ENCODE peak calls at places on chromosomes 5 and 9, in four cellular contexts. T, S, L and Q are unnamed samples.

GRCh38 chr9:88998911-88999310 is 7.6 kb downstream of the S1PR3 start:
- DNase-seq in T (no peak), S (no peak), L (no peak), Q (no peak)

GRCh38 chr9:134785325-134786108 is 95.1 kb upstream of the FCN2 start:
- DNase-seq in T (no peak), S (no peak), L (no peak), Q (no peak)

GRCh38 chr5:74044936-74045335 is 418.9 kb downstream of the ARHGEF28 start:
- DNase-seq in T (no peak), S (no peak), L (no peak), Q (no peak)

GRCh38 chr5:56383761-56384160 is 150.6 kb upstream of the ANKRD55 start:
- DNase-seq in T (no peak), S (no peak), L (no peak), Q (no peak)

GRCh38 chr9:69131682-69132081 is 42.4 kb upstream of the TJP2 start:
- DNase-seq in T (no peak), S (no peak), L (no peak), Q (no peak)

GRCh38 chr5:28632607-28633006 is 1594.2 kb upstream of the CDH9 start:
- DNase-seq in T (no peak), S (no peak), L (no peak), Q (no peak)

GRCh38 chr5:57207681-57208080 is 33.8 kb downstream of the GPBP1 start:
- DNase-seq in T (no peak), S (no peak), L (no peak), Q (no peak)

GRCh38 chr9:132006657-132007370 is 72.9 kb downstream of the MED27 start:
- DNase-seq in T (peak; percentile 15), S (no peak), L (no peak), Q (no peak)

GRCh38 chr9:127707766-127708165 is 978 bp downstream of the CFAP157 start:
- DNase-seq in T (no peak), S (no peak), L (no peak), Q (no peak)

GRCh38 chr5:77683171-77683732 is 44.7 kb upstream of the OTP start:
- DNase-seq in T (no peak), S (no peak), L (no peak), Q (no peak)

GRCh38 chr9:90124961-90125360 is 517.7 kb downstream of the DIRAS2 start:
- DNase-seq in T (no peak), S (no peak), L (no peak), Q (no peak)

GRCh38 chr9:123399803-123400378 is 43.9 kb downstream of the CRB2 start:
- DNase-seq in T (no peak), S (no peak), L (no peak), Q (no peak)

GRCh38 chr5:118165619-118166018 is 822.7 kb downstream of the DTWD2 start:
- DNase-seq in T (no peak), S (no peak), L (no peak), Q (no peak)

GRCh38 chr5:109612278-109612905 is 77.3 kb upstream of the MAN2A1 start:
- DNase-seq in T (no peak), S (no peak), L (peak; percentile 42), Q (peak; percentile 92)

GRCh38 chr9:108271236-108271635 is 584.5 kb downstream of the ACTL7B start:
- DNase-seq in T (peak; percentile 11), S (no peak), L (no peak), Q (no peak)

GRCh38 chr5:1652873-1653707 is 129.3 kb upstream of the LPCAT1 start:
- DNase-seq in T (no peak), S (no peak), L (no peak), Q (no peak)

GRCh38 chr5:81020478-81021167 is 60.5 kb downstream of the RASGRF2 start:
- DNase-seq in T (no peak), S (no peak), L (no peak), Q (no peak)

GRCh38 chr9:137296214-137297059 is 5.6 kb downstream of the NRARP start:
- DNase-seq in T (no peak), S (no peak), L (no peak), Q (no peak)

GRCh38 chr5:111719773-111720172 is 37.2 kb downstream of the NREP start:
- DNase-seq in T (no peak), S (no peak), L (no peak), Q (no peak)

GRCh38 chr5:1163366-1163765 is 38.0 kb upstream of the SLC6A19 start:
- DNase-seq in T (no peak), S (no peak), L (no peak), Q (no peak)

GRCh38 chr9:134618163-134618822 is 23.3 kb upstream of the COL5A1 start:
- DNase-seq in T (no peak), S (no peak), L (no peak), Q (no peak)

GRCh38 chr5:115469904-115470516 is 74.6 kb downstream of the FEM1C start:
- DNase-seq in T (no peak), S (no peak), L (no peak), Q (no peak)

GRCh38 chr5:24642022-24642421 is 2.8 kb downstream of the CDH10 start:
- DNase-seq in T (no peak), S (no peak), L (no peak), Q (peak; percentile 58)

GRCh38 chr5:1521671-1522600 is 1.8 kb downstream of the LPCAT1 start:
- DNase-seq in T (no peak), S (no peak), L (no peak), Q (no peak)

GRCh38 chr9:125589287-125589686 is 117.7 kb downstream of the MAPKAP1 start:
- DNase-seq in T (no peak), S (no peak), L (no peak), Q (no peak)

GRCh38 chr5:50574121-50574520 is 92.3 kb upstream of the PARP8 start:
- DNase-seq in T (no peak), S (no peak), L (no peak), Q (no peak)

GRCh38 chr5:166493627-166494026 is 1797.8 kb upstream of the WWC1 start:
- DNase-seq in T (no peak), S (no peak), L (no peak), Q (no peak)

GRCh38 chr5:149238540-149238939 is 33.1 kb upstream of the AFAP1L1 start:
- DNase-seq in T (no peak), S (no peak), L (no peak), Q (no peak)

GRCh38 chr9:89022902-89023301 is 31.6 kb downstream of the S1PR3 start:
- DNase-seq in T (no peak), S (no peak), L (no peak), Q (no peak)

GRCh38 chr9:130029223-130029583 is 13.8 kb downstream of the FNBP1 start:
- DNase-seq in T (no peak), S (no peak), L (no peak), Q (no peak)

GRCh38 chr9:78054180-78054579 is 22.6 kb upstream of the GNAQ start:
- DNase-seq in T (no peak), S (no peak), L (no peak), Q (no peak)

GRCh38 chr5:179825655-179826182 is 5.0 kb downstream of the SQSTM1 start:
- DNase-seq in T (no peak), S (no peak), L (no peak), Q (no peak)